ENCODE peak calls at places on chromosomes 6 and 20, in four cellular contexts. One of them, this sample, is unnamed.

GRCh38 chr20:17938889-17939619 is 29.5 kb downstream of the SNX5 start:
- DNase-seq in tibial nerve: peak
- DNase-seq in A549: peak
- DNase-seq in HCT116: peak
- DNase-seq in this sample: peak

GRCh38 chr6:2775003-2775402 is 9.8 kb downstream of the WRNIP1 start:
- DNase-seq in tibial nerve: no peak
- DNase-seq in A549: no peak
- DNase-seq in HCT116: no peak
- DNase-seq in this sample: no peak

GRCh38 chr20:41213150-41213820 is 75.9 kb downstream of the PLCG1 start:
- DNase-seq in tibial nerve: no peak
- DNase-seq in A549: no peak
- DNase-seq in HCT116: no peak
- DNase-seq in this sample: no peak

GRCh38 chr6:17910178-17910577 is 77.3 kb downstream of the KIF13A start:
- DNase-seq in tibial nerve: no peak
- DNase-seq in A549: no peak
- DNase-seq in HCT116: no peak
- DNase-seq in this sample: no peak

GRCh38 chr6:169185011-169185521 is 68.6 kb downstream of the THBS2 start:
- DNase-seq in tibial nerve: no peak
- DNase-seq in A549: no peak
- DNase-seq in HCT116: no peak
- DNase-seq in this sample: peak

GRCh38 chr6:63674635-63675034 is 39.0 kb downstream of the PHF3 start:
- DNase-seq in tibial nerve: no peak
- DNase-seq in A549: no peak
- DNase-seq in HCT116: no peak
- DNase-seq in this sample: no peak

GRCh38 chr6:157981132-157981394 is 600 bp upstream of the SYNJ2 start:
- DNase-seq in tibial nerve: no peak
- DNase-seq in A549: no peak
- DNase-seq in HCT116: no peak
- DNase-seq in this sample: no peak

GRCh38 chr6:135270676-135271536 is 89.8 kb downstream of the MYB start:
- DNase-seq in tibial nerve: no peak
- DNase-seq in A549: no peak
- DNase-seq in HCT116: no peak
- DNase-seq in this sample: peak

GRCh38 chr6:72271531-72271930 is 350.3 kb upstream of the KCNQ5 start:
- DNase-seq in tibial nerve: no peak
- DNase-seq in A549: no peak
- DNase-seq in HCT116: no peak
- DNase-seq in this sample: no peak

GRCh38 chr20:32484221-32485125 is 100.7 kb downstream of the NOL4L start:
- DNase-seq in tibial nerve: no peak
- DNase-seq in A549: peak
- DNase-seq in HCT116: no peak
- DNase-seq in this sample: no peak

GRCh38 chr6:34508425-34508824 is 42.5 kb downstream of the PACSIN1 start:
- DNase-seq in tibial nerve: no peak
- DNase-seq in A549: no peak
- DNase-seq in HCT116: no peak
- DNase-seq in this sample: no peak

GRCh38 chr6:33105916-33106871 is 30.4 kb downstream of the HLA-DPB1 start:
- DNase-seq in tibial nerve: no peak
- DNase-seq in A549: no peak
- DNase-seq in HCT116: no peak
- DNase-seq in this sample: peak

GRCh38 chr6:140001851-140002301 is 627.4 kb upstream of the CITED2 start:
- DNase-seq in tibial nerve: no peak
- DNase-seq in A549: no peak
- DNase-seq in HCT116: no peak
- DNase-seq in this sample: no peak

GRCh38 chr20:57346477-57346876 is 4.6 kb upstream of the RAE1 start:
- DNase-seq in tibial nerve: peak
- DNase-seq in A549: peak
- DNase-seq in HCT116: peak
- DNase-seq in this sample: peak

GRCh38 chr20:57450931-57451330 is 59.7 kb downstream of the RBM38 start:
- DNase-seq in tibial nerve: no peak
- DNase-seq in A549: no peak
- DNase-seq in HCT116: no peak
- DNase-seq in this sample: no peak

DNA sequence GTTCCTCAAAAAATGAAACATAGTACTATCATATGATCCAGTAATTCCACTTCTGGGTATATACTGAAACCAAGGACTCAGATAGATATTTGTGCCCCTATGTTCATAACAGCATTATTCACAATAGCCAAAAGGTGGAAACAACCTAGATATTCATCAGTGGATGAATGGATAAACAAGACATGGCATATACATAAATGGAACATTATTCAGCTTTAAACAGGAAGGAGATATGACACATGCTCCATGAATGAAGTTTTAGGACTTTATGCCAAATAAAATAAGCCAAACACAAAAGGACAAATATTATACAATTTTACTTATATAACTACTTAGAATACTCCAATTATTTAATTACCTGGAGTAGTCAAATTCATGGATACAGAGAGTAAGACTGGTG is 16.4 kb downstream of the PLCB1 start:
- DNase-seq in tibial nerve: no peak
- DNase-seq in A549: no peak
- DNase-seq in HCT116: no peak
- DNase-seq in this sample: no peak
- TF ChIP-seq CTCF in tibial nerve: no peak
- TF ChIP-seq CTCF in A549: no peak
- TF ChIP-seq CTCF in HCT116: no peak
- TF ChIP-seq CTCF in this sample: no peak

GRCh38 chr20:53154540-53154939 is 182.4 kb downstream of the TSHZ2 start:
- DNase-seq in tibial nerve: no peak
- DNase-seq in A549: no peak
- DNase-seq in HCT116: no peak
- DNase-seq in this sample: no peak
- H3K4me3 ChIP-seq in tibial nerve: no peak
- H3K4me3 ChIP-seq in A549: no peak
- H3K4me3 ChIP-seq in HCT116: no peak
- H3K4me3 ChIP-seq in this sample: no peak

GRCh38 chr6:29631209-29631810 is 1.7 kb downstream of the GABBR1 start:
- DNase-seq in tibial nerve: no peak
- DNase-seq in A549: no peak
- DNase-seq in HCT116: no peak
- DNase-seq in this sample: no peak
- TF ChIP-seq POLR2A in tibial nerve: no peak
- TF ChIP-seq POLR2A in A549: no peak
- TF ChIP-seq POLR2A in HCT116: no peak
- TF ChIP-seq POLR2A in this sample: no peak

GRCh38 chr20:35342154-35342769 is 50.0 kb upstream of the FAM83C start:
- DNase-seq in tibial nerve: no peak
- DNase-seq in A549: no peak
- DNase-seq in HCT116: no peak
- DNase-seq in this sample: no peak
- TF ChIP-seq CTCF in tibial nerve: no peak
- TF ChIP-seq CTCF in A549: no peak
- TF ChIP-seq CTCF in HCT116: peak
- TF ChIP-seq CTCF in this sample: no peak

GRCh38 chr6:130034815-130035146 is 16.4 kb downstream of the L3MBTL3 start:
- DNase-seq in tibial nerve: no peak
- DNase-seq in A549: no peak
- DNase-seq in HCT116: no peak
- DNase-seq in this sample: no peak

GRCh38 chr6:130037207-130037811 is 18.9 kb downstream of the L3MBTL3 start:
- DNase-seq in tibial nerve: no peak
- DNase-seq in A549: no peak
- DNase-seq in HCT116: no peak
- DNase-seq in this sample: no peak

GRCh38 chr6:130032758-130033323 is 14.5 kb downstream of the L3MBTL3 start:
- DNase-seq in tibial nerve: no peak
- DNase-seq in A549: no peak
- DNase-seq in HCT116: no peak
- DNase-seq in this sample: no peak

GRCh38 chr6:130033999-130034814 is 15.8 kb downstream of the L3MBTL3 start:
- DNase-seq in tibial nerve: no peak
- DNase-seq in A549: no peak
- DNase-seq in HCT116: peak
- DNase-seq in this sample: no peak

DNA sequence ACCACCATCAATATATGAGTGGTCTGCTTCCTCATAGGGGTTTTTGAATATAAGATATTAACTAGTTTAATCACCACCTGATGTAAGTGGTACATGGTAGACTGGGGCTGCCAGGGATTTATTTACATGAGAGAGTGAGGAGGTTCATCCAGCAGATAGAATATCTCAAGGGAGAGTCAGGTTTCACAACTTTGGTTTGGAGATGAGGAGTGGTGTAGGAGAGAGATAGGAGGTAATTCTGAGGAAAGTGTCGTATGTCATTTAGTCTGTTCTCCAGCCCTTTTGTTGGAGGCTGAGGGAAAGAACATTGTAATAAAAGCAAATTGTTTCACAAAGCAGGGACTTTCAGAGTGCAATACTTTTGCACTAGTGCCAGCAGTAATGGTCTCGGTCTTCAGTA is 16.8 kb downstream of the L3MBTL3 start:
- DNase-seq in tibial nerve: no peak
- DNase-seq in A549: no peak
- DNase-seq in HCT116: no peak
- DNase-seq in this sample: no peak
- H3K4me3 ChIP-seq in tibial nerve: no peak
- H3K4me3 ChIP-seq in A549: no peak
- H3K4me3 ChIP-seq in HCT116: no peak
- H3K4me3 ChIP-seq in this sample: no peak

GRCh38 chr20:3171391-3172125 is 1.8 kb downstream of the LZTS3 start:
- DNase-seq in tibial nerve: no peak
- DNase-seq in A549: no peak
- DNase-seq in HCT116: no peak
- DNase-seq in this sample: no peak

GRCh38 chr20:3174442-3175263 is 1.3 kb upstream of the LZTS3 start:
- DNase-seq in tibial nerve: no peak
- DNase-seq in A549: peak
- DNase-seq in HCT116: peak
- DNase-seq in this sample: no peak

GRCh38 chr20:3172126-3172932 is 1.0 kb downstream of the LZTS3 start:
- DNase-seq in tibial nerve: no peak
- DNase-seq in A549: no peak
- DNase-seq in HCT116: no peak
- DNase-seq in this sample: no peak

GRCh38 chr20:3173582-3174441 is 463 bp upstream of the LZTS3 start:
- DNase-seq in tibial nerve: peak
- DNase-seq in A549: peak
- DNase-seq in HCT116: peak
- DNase-seq in this sample: peak

GRCh38 chr20:3172933-3173581 is at the start of gene LZTS3:
- DNase-seq in tibial nerve: peak
- DNase-seq in A549: peak
- DNase-seq in HCT116: no peak
- DNase-seq in this sample: peak
- TF ChIP-seq POLR2A in tibial nerve: peak
- TF ChIP-seq POLR2A in A549: no peak
- TF ChIP-seq POLR2A in HCT116: no peak
- TF ChIP-seq POLR2A in this sample: no peak

GRCh38 chr6:15389759-15390723 is 144.2 kb downstream of the JARID2 start:
- DNase-seq in tibial nerve: no peak
- DNase-seq in A549: peak
- DNase-seq in HCT116: peak
- DNase-seq in this sample: no peak
- TF ChIP-seq CTCF in tibial nerve: peak
- TF ChIP-seq CTCF in A549: peak
- TF ChIP-seq CTCF in HCT116: peak
- TF ChIP-seq CTCF in this sample: peak

GRCh38 chr6:43035495-43036194 is 14.2 kb downstream of the RRP36 start:
- DNase-seq in tibial nerve: no peak
- DNase-seq in A549: no peak
- DNase-seq in HCT116: no peak
- DNase-seq in this sample: no peak
- H3K4me3 ChIP-seq in tibial nerve: no peak
- H3K4me3 ChIP-seq in A549: no peak
- H3K4me3 ChIP-seq in HCT116: no peak
- H3K4me3 ChIP-seq in this sample: no peak

GRCh38 chr20:396619-397431 is 11.3 kb upstream of the RBCK1 start:
- DNase-seq in tibial nerve: no peak
- DNase-seq in A549: no peak
- DNase-seq in HCT116: no peak
- DNase-seq in this sample: no peak
- TF ChIP-seq POLR2A in tibial nerve: no peak
- TF ChIP-seq POLR2A in A549: no peak
- TF ChIP-seq POLR2A in HCT116: no peak
- TF ChIP-seq POLR2A in this sample: no peak